ENCODE peak calls at places on chromosomes 16 and 17, in six cellular contexts. One of them, this sample, is unnamed.

GRCh38 chr17:79965806-79966205 is 69.9 kb downstream of the TBC1D16 start:
- DNase-seq in HFF-Myc: no peak
- DNase-seq in neural crest cell: no peak
- DNase-seq in ACHN: no peak
- DNase-seq in NCI-H69: no peak
- DNase-seq in stimulated activated CD4-positive, alpha-beta T cell treated with anti-CD3 and anti-CD28 coated beads, Interleukin-1b, Interleukin-23, amount 100 ng/mL, for 1 hour: no peak
- DNase-seq in this sample: no peak

GRCh38 chr17:63446981-63447687 is 1.0 kb upstream of the CYB561 start:
- DNase-seq in HFF-Myc: no peak
- DNase-seq in neural crest cell: no peak
- DNase-seq in ACHN: no peak
- DNase-seq in NCI-H69: peak
- DNase-seq in stimulated activated CD4-positive, alpha-beta T cell treated with anti-CD3 and anti-CD28 coated beads, Interleukin-1b, Interleukin-23, amount 100 ng/mL, for 1 hour: peak
- DNase-seq in this sample: no peak

GRCh38 chr16:54437361-54437760 is 150.8 kb upstream of the IRX3 start:
- DNase-seq in HFF-Myc: no peak
- DNase-seq in neural crest cell: no peak
- DNase-seq in ACHN: no peak
- DNase-seq in NCI-H69: no peak
- DNase-seq in stimulated activated CD4-positive, alpha-beta T cell treated with anti-CD3 and anti-CD28 coated beads, Interleukin-1b, Interleukin-23, amount 100 ng/mL, for 1 hour: no peak
- DNase-seq in this sample: no peak

GRCh38 chr16:3021449-3022207 is 1.5 kb downstream of the TNFRSF12A start:
- DNase-seq in HFF-Myc: peak
- DNase-seq in neural crest cell: peak
- DNase-seq in ACHN: peak
- DNase-seq in NCI-H69: peak
- DNase-seq in stimulated activated CD4-positive, alpha-beta T cell treated with anti-CD3 and anti-CD28 coated beads, Interleukin-1b, Interleukin-23, amount 100 ng/mL, for 1 hour: peak
- DNase-seq in this sample: peak

GRCh38 chr17:48100591-48101011 is 677 bp downstream of the CBX1 start:
- DNase-seq in HFF-Myc: no peak
- DNase-seq in neural crest cell: peak
- DNase-seq in ACHN: peak
- DNase-seq in NCI-H69: peak
- DNase-seq in stimulated activated CD4-positive, alpha-beta T cell treated with anti-CD3 and anti-CD28 coated beads, Interleukin-1b, Interleukin-23, amount 100 ng/mL, for 1 hour: no peak
- DNase-seq in this sample: peak

GRCh38 chr17:62852195-62852594 is 44.1 kb upstream of the MARCHF10 start:
- DNase-seq in HFF-Myc: no peak
- DNase-seq in neural crest cell: no peak
- DNase-seq in ACHN: no peak
- DNase-seq in NCI-H69: no peak
- DNase-seq in stimulated activated CD4-positive, alpha-beta T cell treated with anti-CD3 and anti-CD28 coated beads, Interleukin-1b, Interleukin-23, amount 100 ng/mL, for 1 hour: no peak
- DNase-seq in this sample: no peak

GRCh38 chr16:9824191-9824590 is 358.0 kb downstream of the GRIN2A start:
- DNase-seq in HFF-Myc: no peak
- DNase-seq in neural crest cell: no peak
- DNase-seq in ACHN: no peak
- DNase-seq in NCI-H69: no peak
- DNase-seq in stimulated activated CD4-positive, alpha-beta T cell treated with anti-CD3 and anti-CD28 coated beads, Interleukin-1b, Interleukin-23, amount 100 ng/mL, for 1 hour: no peak
- DNase-seq in this sample: no peak

GRCh38 chr16:67805718-67806427 is 487 bp downstream of the RANBP10 start:
- DNase-seq in HFF-Myc: no peak
- DNase-seq in neural crest cell: no peak
- DNase-seq in ACHN: peak
- DNase-seq in NCI-H69: peak
- DNase-seq in stimulated activated CD4-positive, alpha-beta T cell treated with anti-CD3 and anti-CD28 coated beads, Interleukin-1b, Interleukin-23, amount 100 ng/mL, for 1 hour: no peak
- DNase-seq in this sample: no peak

GRCh38 chr16:89582614-89583196 is 7.1 kb downstream of the CPNE7 start:
- DNase-seq in HFF-Myc: no peak
- DNase-seq in neural crest cell: no peak
- DNase-seq in ACHN: no peak
- DNase-seq in NCI-H69: no peak
- DNase-seq in stimulated activated CD4-positive, alpha-beta T cell treated with anti-CD3 and anti-CD28 coated beads, Interleukin-1b, Interleukin-23, amount 100 ng/mL, for 1 hour: no peak
- DNase-seq in this sample: no peak

GRCh38 chr16:22813223-22813945 is 578 bp upstream of the HS3ST2 start:
- DNase-seq in HFF-Myc: no peak
- DNase-seq in neural crest cell: peak
- DNase-seq in ACHN: peak
- DNase-seq in NCI-H69: no peak
- DNase-seq in stimulated activated CD4-positive, alpha-beta T cell treated with anti-CD3 and anti-CD28 coated beads, Interleukin-1b, Interleukin-23, amount 100 ng/mL, for 1 hour: no peak
- DNase-seq in this sample: no peak

GRCh38 chr17:720706-721539 is 6.3 kb upstream of the VPS53 start:
- DNase-seq in HFF-Myc: no peak
- DNase-seq in neural crest cell: no peak
- DNase-seq in ACHN: no peak
- DNase-seq in NCI-H69: peak
- DNase-seq in stimulated activated CD4-positive, alpha-beta T cell treated with anti-CD3 and anti-CD28 coated beads, Interleukin-1b, Interleukin-23, amount 100 ng/mL, for 1 hour: no peak
- DNase-seq in this sample: no peak

GRCh38 chr17:61647044-61647443 is 56.0 kb upstream of the NACA2 start:
- DNase-seq in HFF-Myc: peak
- DNase-seq in neural crest cell: no peak
- DNase-seq in ACHN: no peak
- DNase-seq in NCI-H69: no peak
- DNase-seq in stimulated activated CD4-positive, alpha-beta T cell treated with anti-CD3 and anti-CD28 coated beads, Interleukin-1b, Interleukin-23, amount 100 ng/mL, for 1 hour: no peak
- DNase-seq in this sample: peak